ENCODE peak calls at places on chromosome 2, in four cellular contexts. N is K562, C is H1, H is GM12878. S is an unnamed sample.

GRCh38 chr2:227106845-227107759 is 56.9 kb downstream of the COL4A4 start:
- DNase-seq in N (peak; percentile 15), C (peak; percentile 65), H (no peak), S (peak; percentile 73)

GRCh38 chr2:224220581-224221255 is 181.2 kb downstream of the FAM124B start:
- DNase-seq in C (no peak), H (no peak), N (no peak), S (no peak)

GRCh38 chr2:228157841-228158240 is 23.6 kb downstream of the SPHKAP start:
- DNase-seq in H (no peak), N (no peak), C (no peak), S (no peak)

GRCh38 chr2:30136729-30137444 is 9.9 kb upstream of the YPEL5 start:
- DNase-seq in H (no peak), C (no peak), N (no peak), S (no peak)

GRCh38 chr2:157497603-157498314 is 53.9 kb upstream of the CYTIP start:
- DNase-seq in N (peak; percentile 54), C (no peak), H (no peak), S (peak; percentile 19)

GRCh38 chr2:233165543-233165894 is 86.0 kb upstream of the ATG16L1 start:
- DNase-seq in N (no peak), H (no peak), C (no peak), S (no peak)

GRCh38 chr2:64939332-64939917 is 49.8 kb upstream of the SLC1A4 start:
- DNase-seq in N (no peak), C (no peak), H (peak; percentile 75), S (no peak)

GRCh38 chr2:99840831-99841230 is 301.6 kb downstream of the AFF3 start:
- DNase-seq in N (no peak), H (no peak), C (no peak), S (no peak)

GRCh38 chr2:233690444-233690843 is 2.2 kb upstream of the UGT1A6 start:
- DNase-seq in H (no peak), C (no peak), N (no peak), S (no peak)

GRCh38 chr2:52220393-52220792 is 1188.5 kb upstream of the NRXN1 start:
- DNase-seq in C (no peak), N (no peak), H (no peak), S (no peak)

GRCh38 chr2:138516030-138516704 is 14.6 kb downstream of the SPOPL start:
- DNase-seq in C (no peak), H (no peak), N (no peak), S (peak; percentile 72)

GRCh38 chr2:56648802-56649201 is 465.0 kb downstream of the CCDC85A start:
- DNase-seq in C (no peak), N (no peak), H (no peak), S (no peak)

GRCh38 chr2:127526940-127527804 is 883 bp upstream of the IWS1 start:
- DNase-seq in N (peak; percentile 43), H (no peak), C (no peak), S (peak; percentile 68)

GRCh38 chr2:69733338-69734039 is 8.4 kb upstream of the ANXA4 start:
- DNase-seq in H (no peak), C (no peak), N (no peak), S (no peak)

GRCh38 chr2:120982598-120982997 is 246.9 kb downstream of the GLI2 start:
- DNase-seq in C (no peak), N (no peak), H (no peak), S (no peak)

GRCh38 chr2:6826081-6826913 is 39.4 kb downstream of the CMPK2 start:
- DNase-seq in N (peak; percentile 86), C (peak; percentile 76), H (peak; percentile 58), S (peak; percentile 32)

GRCh38 chr2:189555243-189555642 is 25.3 kb downstream of the SLC40A1 start:
- DNase-seq in C (no peak), N (no peak), H (no peak), S (peak; percentile 88)

GRCh38 chr2:83224591-83224990 is 1234.5 kb downstream of the SUCLG1 start:
- DNase-seq in N (no peak), H (no peak), C (no peak), S (no peak)
- TF ChIP-seq YY1 in N (no peak), H (no peak), C (no peak), S (no peak)

DNA sequence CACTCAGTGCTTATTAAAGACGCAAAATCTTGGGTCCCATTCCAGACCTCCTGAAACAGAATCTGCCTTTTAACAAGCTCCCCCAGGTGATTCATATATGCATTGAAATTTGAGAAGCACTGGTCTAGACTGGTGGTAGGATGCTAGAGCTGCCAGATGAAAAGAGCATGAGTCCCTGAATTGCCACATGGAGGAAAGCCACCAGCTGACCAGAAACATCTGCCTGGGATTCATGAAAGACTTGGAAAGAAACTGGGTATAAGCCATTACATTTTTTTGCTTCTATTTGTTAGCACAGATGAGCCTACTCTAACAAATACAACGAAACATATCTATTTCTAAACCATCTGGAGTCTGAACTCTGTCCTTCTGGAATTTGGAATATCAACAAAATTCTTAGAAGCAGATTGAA is 228.9 kb downstream of the RBM43 start:
- DNase-seq in N (no peak), C (no peak), H (no peak), S (no peak)
- TF ChIP-seq HDAC2 in N (no peak), C (no peak), H (no peak), S (no peak)

GRCh38 chr2:155846249-155846648 is 486.3 kb downstream of the NR4A2 start:
- DNase-seq in N (no peak), C (no peak), H (no peak), S (no peak)
- TF ChIP-seq YY1 in N (no peak), C (no peak), H (no peak), S (no peak)

GRCh38 chr2:239929504-239929903 is 95.6 kb downstream of the NDUFA10 start:
- DNase-seq in H (no peak), C (no peak), N (no peak), S (no peak)
- TF ChIP-seq HDAC2 in H (no peak), C (no peak), N (no peak), S (no peak)

GRCh38 chr2:54899576-54900200 is 150.6 kb downstream of the RTN4 start:
- DNase-seq in N (peak; percentile 38), H (peak; percentile 4), C (no peak), S (peak; percentile 55)
- TF ChIP-seq YY1 in N (no peak), H (no peak), C (no peak), S (no peak)

GRCh38 chr2:11692966-11693521 is 23.0 kb upstream of the NTSR2 start:
- DNase-seq in H (no peak), N (peak; percentile 82), C (peak; percentile 81), S (peak; percentile 84)
- TF ChIP-seq HDAC2 in H (no peak), N (no peak), C (no peak), S (peak; percentile 34)

GRCh38 chr2:71581015-71581414 is 127.7 kb downstream of the DYSF start:
- DNase-seq in C (no peak), H (no peak), N (no peak), S (no peak)
- TF ChIP-seq YY1 in C (no peak), H (no peak), N (no peak), S (no peak)

GRCh38 chr2:230777681-230778080 is 65.0 kb downstream of the CAB39 start:
- DNase-seq in H (no peak), C (no peak), N (no peak), S (no peak)

GRCh38 chr2:230778350-230779140 is 65.9 kb downstream of the CAB39 start:
- DNase-seq in C (no peak), N (no peak), H (peak; percentile 54), S (no peak)

GRCh38 chr2:230783101-230783500 is 70.5 kb downstream of the CAB39 start:
- DNase-seq in N (no peak), H (no peak), C (no peak), S (no peak)

GRCh38 chr2:230779141-230779523 is 66.5 kb downstream of the CAB39 start:
- DNase-seq in H (no peak), C (no peak), N (no peak), S (no peak)

GRCh38 chr2:230779607-230780006 is 67.0 kb downstream of the CAB39 start:
- DNase-seq in C (no peak), H (no peak), N (no peak), S (no peak)
- TF ChIP-seq HDAC2 in C (no peak), H (no peak), N (no peak), S (no peak)

DNA sequence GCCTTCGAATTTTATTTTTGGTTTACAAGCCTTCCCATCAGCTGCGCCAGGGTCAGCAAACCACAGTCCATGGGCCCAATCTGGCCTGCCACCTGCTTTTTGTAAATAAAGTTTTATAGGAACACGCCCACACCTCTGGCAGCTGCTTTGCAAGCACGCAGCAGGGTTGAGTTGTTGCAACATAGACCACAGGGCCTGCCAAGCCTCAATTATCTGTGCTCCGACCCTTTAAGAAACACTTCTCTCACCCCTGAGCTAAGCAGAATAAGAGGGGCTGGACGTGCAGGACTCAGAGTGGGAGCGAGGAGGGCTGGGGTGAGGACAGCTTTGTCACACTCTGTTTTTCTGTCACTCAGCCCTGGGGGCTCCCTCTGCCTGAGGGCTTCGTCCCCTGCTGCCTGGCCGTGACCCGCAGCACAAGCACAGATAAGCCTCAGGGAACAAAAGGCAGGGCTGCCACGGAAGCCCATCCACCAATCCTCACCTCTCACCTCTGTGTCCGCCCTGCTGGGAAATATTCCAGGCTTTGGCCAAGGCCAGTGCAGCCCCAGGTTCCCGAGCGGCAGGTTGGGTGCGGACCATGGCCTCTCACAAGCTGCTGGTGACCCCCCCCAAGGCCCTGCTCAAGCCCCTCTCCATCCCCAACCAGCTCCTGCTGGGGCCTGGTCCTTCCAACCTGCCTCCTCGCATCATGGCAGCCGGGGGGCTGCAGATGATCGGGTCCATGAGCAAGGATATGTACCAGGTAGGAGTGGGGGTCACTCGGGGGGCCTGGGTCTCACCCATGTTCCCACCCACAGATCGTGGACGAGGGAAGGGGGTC is at the start of gene AGXT:
- DNase-seq in H (no peak), C (no peak), N (no peak), S (peak; percentile 71)
- TF ChIP-seq YY1 in H (no peak), C (no peak), N (no peak), S (peak; percentile 34)

S was measured in HepG2.